ENCODE peak calls at places on chromosome 19, in ten cellular contexts. W is thoracic aorta, Z is heart right ventricle, T is AG04450, F is dorsolateral prefrontal cortex, B is neural progenitor cell, A is adrenal gland, X is uterus, N is SK-N-MC, E is heart left ventricle. H is an unnamed sample.

GRCh38 chr19:48169585-48169973 is 565 bp downstream of the LIG1 start:
- DNase-seq in A (peak; percentile 88), B (peak; percentile 87), W (peak; percentile 20), T (peak; percentile 29), N (no peak), Z (peak; percentile 79), F (peak; percentile 54), E (peak; percentile 60), X (peak; percentile 71), H (no peak)

GRCh38 chr19:10681658-10682057 is 19.6 kb upstream of the QTRT1 start:
- DNase-seq in A (no peak), E (no peak), N (no peak), T (no peak), B (no peak), W (no peak), X (no peak), F (no peak), Z (no peak), H (no peak)

GRCh38 chr19:42422092-42422575 is 5.1 kb downstream of the LIPE start:
- DNase-seq in A (peak; percentile 46), Z (peak; percentile 44), W (no peak), N (no peak), F (no peak), T (no peak), E (peak; percentile 52), B (no peak), X (no peak), H (no peak)

GRCh38 chr19:13102666-13103584 is at the start of gene LYL1:
- DNase-seq in T (no peak), F (no peak), X (peak; percentile 78), Z (peak; percentile 91), A (peak; percentile 78), E (peak; percentile 92), N (no peak), B (peak; percentile 83), W (no peak), H (no peak)

GRCh38 chr19:47310819-47311218 is 1.2 kb downstream of the C5AR1 start:
- DNase-seq in W (no peak), E (peak; percentile 51), T (no peak), F (no peak), N (no peak), Z (peak; percentile 42), X (no peak), B (no peak), A (peak; percentile 59), H (no peak)

GRCh38 chr19:23436944-23437343 is 41.7 kb upstream of the ZNF91 start:
- DNase-seq in F (no peak), Z (no peak), N (no peak), W (no peak), T (no peak), E (no peak), B (no peak), A (no peak), X (no peak), H (no peak)

GRCh38 chr19:16041571-16042386 is 34.5 kb upstream of the TPM4 start:
- DNase-seq in F (peak; percentile 79), E (peak; percentile 81), T (peak; percentile 23), Z (peak; percentile 84), N (no peak), A (peak; percentile 88), X (peak; percentile 88), W (peak; percentile 45), B (peak; percentile 86), H (no peak)

GRCh38 chr19:38892841-38893240 is 6.6 kb downstream of the SIRT2 start:
- DNase-seq in N (no peak), T (no peak), F (no peak), Z (no peak), W (no peak), B (no peak), A (no peak), X (no peak), E (no peak), H (no peak)

GRCh38 chr19:28700176-28700575 is 512.8 kb downstream of the UQCRFS1 start:
- DNase-seq in Z (no peak), E (no peak), F (no peak), T (no peak), A (no peak), X (no peak), B (no peak), N (no peak), W (no peak), H (no peak)

GRCh38 chr19:54661846-54662489 is 817 bp upstream of the LILRB4 start:
- DNase-seq in T (no peak), A (no peak), E (no peak), F (no peak), N (no peak), W (no peak), B (no peak), Z (no peak), X (no peak), H (no peak)

GRCh38 chr19:16161848-16162247 is 11.5 kb downstream of the CIB3 start:
- DNase-seq in B (no peak), T (peak; percentile 41), Z (no peak), E (no peak), F (no peak), X (no peak), W (no peak), A (no peak), N (no peak), H (peak; percentile 91)

GRCh38 chr19:40264314-40265054 is 20.7 kb downstream of the AKT2 start:
- DNase-seq in X (no peak), Z (no peak), T (no peak), W (no peak), N (no peak), A (no peak), E (no peak), F (no peak), B (peak; percentile 21), H (no peak)

DNA sequence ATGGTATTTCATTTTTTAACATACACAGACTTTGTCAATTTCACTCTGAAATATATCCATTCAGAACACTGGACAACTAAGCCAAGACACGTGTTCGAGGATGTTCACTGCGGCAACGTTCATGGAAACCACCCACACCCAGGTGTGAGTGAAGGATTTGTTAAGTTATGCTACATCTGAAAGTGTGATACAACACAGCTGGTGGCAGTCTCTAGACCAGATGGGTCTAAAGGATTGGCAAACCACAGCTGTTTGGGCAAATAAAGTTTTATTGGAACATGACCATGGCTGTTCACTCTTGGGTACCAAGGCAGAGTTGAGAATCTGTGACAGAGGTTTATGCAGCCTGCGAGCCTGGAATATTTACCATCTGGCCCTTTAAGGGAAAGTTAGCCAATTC is 12.0 kb downstream of the SLC7A9 start:
- DNase-seq in X (no peak), N (no peak), B (no peak), Z (no peak), A (no peak), W (no peak), T (no peak), F (peak; percentile 26), E (no peak), H (no peak)
- H3K27ac ChIP-seq in X (no peak overlapping the region), N (no peak overlapping the region), B (no peak overlapping the region), Z (no peak overlapping the region), A (no peak overlapping the region), W (no peak overlapping the region), T (no peak overlapping the region), F (no peak overlapping the region), E (no peak overlapping the region), H (no peak overlapping the region)

GRCh38 chr19:57701625-57702024 is 7.4 kb downstream of the ZNF154 start:
- DNase-seq in T (no peak), W (no peak), X (no peak), E (no peak), F (no peak), N (no peak), Z (no peak), A (no peak), B (no peak), H (no peak)
- H3K27ac ChIP-seq in T (no peak overlapping the region), W (no peak overlapping the region), X (no peak overlapping the region), E (no peak overlapping the region), F (no peak overlapping the region), N (no peak overlapping the region), Z (no peak overlapping the region), A (no peak overlapping the region), B (no peak overlapping the region), H (no peak overlapping the region)

GRCh38 chr19:58059003-58059671 is at the start of gene ZNF135:
- DNase-seq in X (peak; percentile 91), A (peak; percentile 79), Z (peak; percentile 94), E (peak; percentile 93), T (peak; percentile 18), W (peak; percentile 52), B (peak; percentile 91), N (no peak), F (peak; percentile 88), H (no peak)
- H3K27ac ChIP-seq in X (peak within 1 kb of the TSS; percentile 85), A (no peak within 1 kb of the TSS), Z (peak within 1 kb of the TSS; percentile 84), E (peak within 1 kb of the TSS; percentile 78), T (peak within 1 kb of the TSS; percentile 65), W (peak within 1 kb of the TSS; percentile 85), B (peak within 1 kb of the TSS; percentile 85), N (no peak within 1 kb of the TSS), F (peak within 1 kb of the TSS; percentile 99), H (peak within 1 kb of the TSS; percentile 42)

GRCh38 chr19:1243768-1244692 is 2.5 kb downstream of the ATP5F1D start:
- DNase-seq in A (peak; percentile 93), E (peak; percentile 89), Z (peak; percentile 90), W (no peak), F (peak; percentile 89), X (peak; percentile 89), N (no peak), T (no peak), B (peak; percentile 89), H (no peak)

GRCh38 chr19:1245468-1245867 is 2.9 kb upstream of the MIDN start:
- DNase-seq in F (no peak), B (no peak), E (no peak), T (no peak), W (no peak), N (no peak), X (no peak), A (no peak), Z (no peak), H (no peak)

GRCh38 chr19:1247747-1248453 is 483 bp upstream of the MIDN start:
- DNase-seq in N (no peak), W (no peak), Z (peak; percentile 80), T (no peak), A (peak; percentile 89), B (peak; percentile 69), X (no peak), F (no peak), E (peak; percentile 87), H (no peak)

GRCh38 chr19:1244693-1245451 is 3.3 kb downstream of the ATP5F1D start:
- DNase-seq in N (no peak), Z (peak; percentile 87), X (peak; percentile 66), F (no peak), A (peak; percentile 81), B (no peak), T (no peak), E (peak; percentile 82), W (no peak), H (no peak)

DNA sequence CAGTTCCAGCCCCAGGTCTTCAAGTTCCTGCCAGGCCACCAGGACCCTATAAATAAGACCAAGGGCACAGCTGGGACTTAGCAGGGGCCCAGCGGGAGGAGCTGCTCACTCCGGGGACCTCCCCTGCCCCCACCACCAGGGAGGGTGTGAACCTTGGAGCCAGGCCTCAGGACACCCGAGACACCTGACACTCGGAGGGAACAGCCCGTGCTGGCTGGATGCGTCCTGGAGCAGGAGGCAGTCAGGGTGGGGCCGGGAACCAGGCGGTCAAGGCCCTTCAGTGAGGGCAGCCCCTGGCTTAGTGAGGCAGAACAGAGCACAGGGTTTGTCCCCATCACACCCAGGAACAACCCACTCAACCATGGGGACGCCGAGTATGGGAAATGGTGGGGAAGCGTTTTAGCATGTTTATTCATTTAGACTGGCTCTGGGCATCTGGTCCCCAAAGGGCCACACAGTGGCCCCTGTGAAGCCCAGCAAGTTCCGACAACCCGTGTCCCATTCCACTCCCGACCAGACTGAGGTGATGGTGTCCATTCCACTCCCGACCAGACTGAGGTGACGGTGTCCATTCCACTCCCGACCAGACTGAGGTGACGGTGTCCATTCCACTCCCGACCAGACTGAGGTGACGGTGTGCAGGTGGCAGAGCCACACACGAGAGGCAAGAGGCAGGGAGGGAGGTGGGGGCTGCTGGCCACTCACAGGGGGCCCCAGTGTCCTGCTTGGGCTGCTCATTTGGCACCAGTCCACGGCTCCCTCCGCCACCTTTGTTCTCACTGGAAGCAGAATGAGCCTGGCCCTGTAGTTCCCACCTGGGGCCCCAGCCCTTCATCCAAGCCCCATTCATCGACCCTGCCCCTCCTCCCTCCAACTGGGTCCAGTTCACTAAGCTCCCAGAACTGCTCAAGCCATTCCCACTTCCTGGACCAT is 2.2 kb upstream of the MIDN start:
- DNase-seq in T (no peak), E (peak; percentile 85), A (peak; percentile 82), X (peak; percentile 50), B (peak; percentile 42), W (no peak), N (no peak), Z (peak; percentile 83), F (no peak), H (no peak)
- H3K27ac ChIP-seq in T (peak overlapping the region; percentile 11), E (peak overlapping the region; percentile 100), A (peak overlapping the region; percentile 61), X (peak overlapping the region; percentile 97), B (no peak overlapping the region), W (peak overlapping the region; percentile 100), N (peak overlapping the region; percentile 36), Z (peak overlapping the region; percentile 95), F (peak overlapping the region; percentile 92), H (peak overlapping the region; percentile 99)